ENCODE peak calls at places on chromosomes 6 and 20, in eight cellular contexts. N, X, B, I, O, J, G and M are unnamed samples.

GRCh38 chr6:88119769-88120168 is 46.4 kb downstream of the CNR1 start:
- DNase-seq in I (no peak), G (no peak), O (no peak), X (no peak), J (no peak), N (no peak), B (no peak), M (no peak)

GRCh38 chr20:40592891-40593290 is 96.1 kb downstream of the MAFB start:
- DNase-seq in J (no peak), G (no peak), N (no peak), B (no peak), I (no peak), O (no peak), X (no peak), M (no peak)

GRCh38 chr6:4021862-4022715 is 56.8 kb downstream of the FAM217A start:
- DNase-seq in B (no peak), N (no peak), G (no peak), O (no peak), I (no peak), X (no peak), J (no peak), M (no peak)

GRCh38 chr6:158825951-158826306 is 6.8 kb upstream of the EZR start:
- DNase-seq in O (no peak), G (no peak), N (no peak), B (no peak), X (no peak), J (no peak), I (peak; percentile 75), M (no peak)

GRCh38 chr6:137550527-137550926 is 56.3 kb upstream of the OLIG3 start:
- DNase-seq in G (no peak), B (no peak), O (no peak), I (no peak), N (no peak), X (no peak), J (no peak), M (no peak)

GRCh38 chr20:36856691-36857635 is 19.0 kb upstream of the TLDC2 start:
- DNase-seq in J (no peak), I (peak; percentile 56), B (no peak), N (no peak), O (peak; percentile 43), X (no peak), G (no peak), M (no peak)

GRCh38 chr20:35306931-35307517 is 14.8 kb upstream of the FAM83C start:
- DNase-seq in N (no peak), J (peak; percentile 65), G (no peak), B (no peak), O (peak; percentile 72), X (no peak), I (peak; percentile 84), M (peak; percentile 28)

GRCh38 chr20:3925113-3925695 is 36.0 kb downstream of the PANK2 start:
- DNase-seq in I (no peak), J (no peak), N (no peak), G (no peak), B (peak; percentile 34), X (no peak), O (no peak), M (no peak)

GRCh38 chr6:156231353-156231752 is 545.8 kb upstream of the ARID1B start:
- DNase-seq in O (no peak), X (no peak), N (no peak), J (no peak), B (no peak), I (no peak), G (no peak), M (no peak)

GRCh38 chr6:26300359-26300758 is 64.6 kb upstream of the BTN3A2 start:
- DNase-seq in X (no peak), O (no peak), B (no peak), J (no peak), I (no peak), G (no peak), N (no peak), M (no peak)

GRCh38 chr6:122758927-122759334 is 20.6 kb upstream of the FABP7 start:
- DNase-seq in X (no peak), I (no peak), O (no peak), G (no peak), N (no peak), B (no peak), J (no peak), M (no peak)

GRCh38 chr6:143128346-143129015 is 67.8 kb downstream of the AIG1 start:
- DNase-seq in G (no peak), B (no peak), I (no peak), X (no peak), N (no peak), J (no peak), O (no peak), M (no peak)

GRCh38 chr20:32988008-32988407 is 16.2 kb downstream of the SUN5 start:
- DNase-seq in B (no peak), J (no peak), G (no peak), X (no peak), I (no peak), O (no peak), N (no peak), M (no peak)

GRCh38 chr6:38725414-38726183 is 10.5 kb downstream of the DNAH8 start:
- DNase-seq in N (no peak), O (no peak), I (no peak), B (no peak), G (no peak), J (no peak), X (no peak), M (no peak)

GRCh38 chr6:17277256-17277655 is 3.9 kb upstream of the RBM24 start:
- DNase-seq in O (no peak), N (no peak), I (no peak), X (no peak), J (no peak), B (no peak), G (no peak), M (no peak)

GRCh38 chr6:141158740-141159139 is 974.0 kb upstream of the GJE1 start:
- DNase-seq in J (no peak), B (no peak), N (no peak), O (no peak), I (no peak), X (no peak), G (no peak), M (no peak)

GRCh38 chr6:125826695-125827463 is 36.1 kb downstream of the NCOA7 start:
- DNase-seq in I (no peak), N (no peak), B (no peak), G (no peak), J (no peak), O (no peak), X (no peak), M (no peak)
- H3K9me3 ChIP-seq in I (no peaks in the 10 kb centered on the region), N (no peaks in the 10 kb centered on the region), B (no peaks in the 10 kb centered on the region), G (no peaks in the 10 kb centered on the region), J (no peaks in the 10 kb centered on the region), O (no peaks in the 10 kb centered on the region), X (no peaks in the 10 kb centered on the region), M (no peaks in the 10 kb centered on the region)

GRCh38 chr20:58112017-58112781 is 116.3 kb downstream of the ANKRD60 start:
- DNase-seq in I (peak; percentile 36), X (no peak), N (no peak), O (no peak), B (no peak), J (no peak), G (no peak), M (no peak)

GRCh38 chr20:58116505-58116904 is 111.9 kb downstream of the ANKRD60 start:
- DNase-seq in J (no peak), I (no peak), O (no peak), B (no peak), G (no peak), N (no peak), X (no peak), M (no peak)

GRCh38 chr20:58113706-58114105 is 114.7 kb downstream of the ANKRD60 start:
- DNase-seq in N (no peak), X (no peak), I (no peak), G (no peak), O (no peak), B (no peak), J (no peak), M (no peak)

GRCh38 chr20:58117944-58118343 is 110.5 kb downstream of the ANKRD60 start:
- DNase-seq in X (no peak), N (no peak), B (no peak), O (no peak), I (no peak), G (no peak), J (no peak), M (no peak)
- H3K9me3 ChIP-seq in X (no peaks in the 10 kb centered on the region), N (no peaks in the 10 kb centered on the region), B (no peaks in the 10 kb centered on the region), O (no peaks in the 10 kb centered on the region), I (no peaks in the 10 kb centered on the region), G (no peaks in the 10 kb centered on the region), J (no peaks in the 10 kb centered on the region), M (peaks cover 10% of the 10 kb centered on the region)

GRCh38 chr20:46941404-46941803 is 46.8 kb downstream of the EYA2 start:
- DNase-seq in B (no peak), X (no peak), G (no peak), I (no peak), O (no peak), N (no peak), J (no peak), M (no peak)

GRCh38 chr20:46945465-46945864 is 50.8 kb downstream of the EYA2 start:
- DNase-seq in G (no peak), J (no peak), I (peak; percentile 30), X (no peak), N (no peak), O (no peak), B (no peak), M (peak; percentile 52)

GRCh38 chr20:46946796-46947195 is 52.2 kb downstream of the EYA2 start:
- DNase-seq in B (no peak), J (no peak), X (no peak), N (no peak), I (peak; percentile 11), O (no peak), G (no peak), M (no peak)

GRCh38 chr20:46946181-46946624 is 51.6 kb downstream of the EYA2 start:
- DNase-seq in G (no peak), N (no peak), X (no peak), O (no peak), I (no peak), J (no peak), B (no peak), M (no peak)

DNA sequence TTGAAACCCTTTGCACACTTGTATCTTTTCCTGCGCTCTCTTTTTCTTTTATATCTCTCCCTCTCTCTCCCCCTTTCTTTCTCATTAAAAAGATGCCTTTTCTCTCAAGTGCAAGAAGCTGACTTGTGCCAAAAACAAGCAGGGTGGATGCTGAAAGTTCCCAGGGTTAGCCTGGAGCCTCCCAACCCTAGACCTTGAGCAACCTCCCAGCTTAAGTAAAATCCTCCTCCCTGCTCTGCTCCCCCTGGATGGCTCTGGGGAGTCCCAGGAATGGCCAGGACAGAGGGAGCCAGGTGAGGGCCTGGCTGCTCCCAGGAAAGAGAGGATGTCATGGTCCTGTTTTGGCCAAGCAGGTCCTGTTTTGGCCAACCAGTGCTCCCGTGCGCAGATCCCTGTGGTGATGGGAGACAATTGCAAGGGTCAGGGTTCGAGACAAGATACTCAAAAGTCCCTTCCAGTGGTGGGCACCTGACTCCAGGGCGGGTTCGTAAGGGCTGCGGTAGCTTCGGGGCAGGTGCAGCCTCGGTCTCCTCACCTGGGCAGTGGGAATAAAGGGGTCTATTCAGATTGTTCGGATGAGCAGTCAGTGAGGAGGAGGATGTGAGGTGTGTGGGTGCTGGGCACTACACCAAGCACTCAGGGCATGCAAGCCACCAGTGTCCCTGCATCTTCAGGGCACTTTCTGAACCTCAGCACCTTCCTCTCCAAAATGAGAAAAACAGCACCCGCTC is 49.4 kb downstream of the EYA2 start:
- DNase-seq in I (no peak), O (no peak), X (no peak), B (no peak), J (no peak), N (no peak), G (no peak), M (no peak)
- H3K9me3 ChIP-seq in I (no peaks in the 10 kb centered on the region), O (no peaks in the 10 kb centered on the region), X (no peaks in the 10 kb centered on the region), B (no peaks in the 10 kb centered on the region), J (no peaks in the 10 kb centered on the region), N (no peaks in the 10 kb centered on the region), G (no peaks in the 10 kb centered on the region), M (no peaks in the 10 kb centered on the region)

GRCh38 chr6:85096976-85097375 is 332.6 kb upstream of the TBX18 start:
- DNase-seq in X (no peak), O (no peak), G (no peak), B (no peak), J (no peak), I (no peak), N (no peak), M (no peak)
- H3K9me3 ChIP-seq in X (no peaks in the 10 kb centered on the region), O (peaks cover 15% of the 10 kb centered on the region), G (no peaks in the 10 kb centered on the region), B (peaks cover 4% of the 10 kb centered on the region), J (no peaks in the 10 kb centered on the region), I (no peaks in the 10 kb centered on the region), N (no peaks in the 10 kb centered on the region), M (peaks cover 11% of the 10 kb centered on the region)